ENCODE peak calls at places on chromosomes 6 and 20, in seven cellular contexts. I is stomach; Y is CD8-positive, alpha-beta T cell; J is lower lobe of right lung; V is body of pancreas; E is trophoblast cell; F is CD4-positive, CD25-positive, alpha-beta regulatory T cell. X is an unnamed sample.
A peak's percentile ranks its signal among the peaks of the same experiment; 100 is the strongest.

GRCh38 chr6:1608976-1609661 is 596 bp upstream of the FOXC1 start:
- DNase-seq in I (no peak), Y (no peak), J (no peak), V (peak; percentile 49), E (peak; percentile 23), F (no peak), X (no peak)

GRCh38 chr20:9177278-9177677 is 108.4 kb downstream of the PLCB4 start:
- DNase-seq in I (no peak), Y (no peak), J (no peak), V (no peak), E (no peak), F (no peak), X (no peak)

GRCh38 chr20:2760381-2761305 is 39.8 kb downstream of the CPXM1 start:
- DNase-seq in I (no peak), Y (no peak), J (peak; percentile 24), V (no peak), E (no peak), F (no peak), X (no peak)

GRCh38 chr6:13295576-13295975 is 32.8 kb downstream of the TBC1D7 start:
- DNase-seq in I (no peak), Y (no peak), J (no peak), V (no peak), E (no peak), F (no peak), X (no peak)

GRCh38 chr6:36703081-36703606 is 5.5 kb downstream of the RAB44 start:
- DNase-seq in I (no peak), Y (no peak), J (no peak), V (no peak), E (no peak), F (no peak), X (no peak)

GRCh38 chr20:41140226-41141133 is 3.1 kb downstream of the PLCG1 start:
- DNase-seq in I (no peak), Y (no peak), J (no peak), V (no peak), E (peak; percentile 61), F (no peak), X (no peak)

GRCh38 chr6:142913036-142913510 is 31.9 kb downstream of the HIVEP2 start:
- DNase-seq in I (no peak), Y (no peak), J (no peak), V (no peak), E (peak; percentile 23), F (no peak), X (no peak)

GRCh38 chr6:41680182-41680965 is 42.1 kb downstream of the MDFI start:
- DNase-seq in I (no peak), Y (no peak), J (no peak), V (no peak), E (no peak), F (no peak), X (no peak)

GRCh38 chr6:137927777-137928218 is 60.7 kb downstream of the TNFAIP3 start:
- DNase-seq in I (no peak), Y (peak; percentile 49), J (no peak), V (no peak), E (peak; percentile 29), F (peak; percentile 69), X (no peak)

GRCh38 chr20:51467971-51468626 is 74.4 kb downstream of the NFATC2 start:
- DNase-seq in I (no peak), Y (no peak), J (no peak), V (no peak), E (no peak), F (no peak), X (no peak)
- H3K4me1 ChIP-seq in I (no peaks in the 10 kb centered on the region), Y (peaks cover 17% of the 10 kb centered on the region), J (no peaks in the 10 kb centered on the region), V (no peaks in the 10 kb centered on the region), E (no peaks in the 10 kb centered on the region), F (peaks cover 4% of the 10 kb centered on the region), X (peaks cover 3% of the 10 kb centered on the region)

DNA sequence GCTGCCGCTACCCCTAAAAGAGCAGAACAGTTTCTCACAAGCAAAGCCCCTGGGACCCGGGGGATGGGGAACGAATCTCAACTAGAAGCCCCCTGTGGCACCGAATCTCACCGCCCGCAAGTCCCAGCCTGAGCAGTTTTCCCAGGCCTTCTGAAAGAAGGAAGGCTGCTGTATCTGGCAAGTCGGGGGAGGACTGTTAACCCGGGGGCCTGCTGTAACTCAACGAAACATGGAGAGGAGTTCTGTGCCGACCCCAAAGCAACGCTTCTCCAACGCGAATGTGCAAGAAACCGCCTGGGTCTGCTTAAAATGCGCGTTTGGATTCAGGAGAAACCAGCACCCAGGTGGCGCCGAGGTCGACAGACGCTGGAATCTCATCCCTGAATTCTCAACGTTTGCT is 34.2 kb downstream of the DLL1 start:
- DNase-seq in I (no peak), Y (no peak), J (no peak), V (no peak), E (no peak), F (no peak), X (no peak)
- H3K27me3 ChIP-seq in I (no peaks in the 10 kb centered on the region), Y (no peaks in the 10 kb centered on the region), J (peaks cover 4% of the 10 kb centered on the region), V (no peaks in the 10 kb centered on the region), E (no peaks in the 10 kb centered on the region), F (no peaks in the 10 kb centered on the region), X (no peaks in the 10 kb centered on the region)

GRCh38 chr20:56831795-56832194 is 202.7 kb downstream of the TFAP2C start:
- DNase-seq in I (no peak), Y (no peak), J (no peak), V (no peak), E (no peak), F (no peak), X (no peak)

GRCh38 chr20:56829788-56830385 is 200.8 kb downstream of the TFAP2C start:
- DNase-seq in I (no peak), Y (no peak), J (no peak), V (no peak), E (no peak), F (no peak), X (no peak)

GRCh38 chr20:56828402-56828801 is 199.3 kb downstream of the TFAP2C start:
- DNase-seq in I (no peak), Y (no peak), J (no peak), V (no peak), E (no peak), F (no peak), X (no peak)

GRCh38 chr20:56835829-56836228 is 206.7 kb downstream of the TFAP2C start:
- DNase-seq in I (no peak), Y (no peak), J (no peak), V (no peak), E (no peak), F (no peak), X (no peak)

DNA sequence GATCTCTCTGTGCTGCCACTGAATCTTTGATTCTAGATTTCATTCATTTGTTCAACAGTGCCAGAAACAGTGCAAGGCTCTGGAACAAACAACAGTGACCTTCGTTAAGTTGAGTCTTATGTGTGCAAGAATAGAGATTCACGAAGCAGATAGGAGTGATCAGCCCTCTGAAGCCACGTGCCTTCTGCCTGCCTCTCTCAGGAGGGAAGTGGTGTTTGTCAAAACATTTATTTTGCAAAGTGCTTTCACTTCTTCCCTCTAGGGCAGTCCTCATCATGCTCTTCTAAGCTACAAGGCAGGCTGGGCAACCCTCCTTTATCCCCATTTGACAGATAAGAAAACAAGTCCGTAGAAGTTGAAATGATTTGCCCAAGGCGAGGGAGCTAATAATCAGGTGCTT is 204.3 kb downstream of the TFAP2C start:
- DNase-seq in I (no peak), Y (no peak), J (no peak), V (no peak), E (peak; percentile 28), F (no peak), X (no peak)
- H3K4me1 ChIP-seq in I (no peaks in the 10 kb centered on the region), Y (no peaks in the 10 kb centered on the region), J (no peaks in the 10 kb centered on the region), V (no peaks in the 10 kb centered on the region), E (peaks cover 17% of the 10 kb centered on the region), F (no peaks in the 10 kb centered on the region), X (peaks cover 7% of the 10 kb centered on the region)

GRCh38 chr6:75315978-75316377 is 31.4 kb upstream of the TMEM30A start:
- DNase-seq in I (no peak), Y (no peak), J (no peak), V (no peak), E (no peak), F (no peak), X (no peak)

GRCh38 chr6:75318900-75319299 is 34.3 kb upstream of the TMEM30A start:
- DNase-seq in I (no peak), Y (no peak), J (no peak), V (no peak), E (no peak), F (no peak), X (no peak)

GRCh38 chr6:75317503-75318206 is 33.1 kb upstream of the TMEM30A start:
- DNase-seq in I (no peak), Y (no peak), J (no peak), V (no peak), E (peak; percentile 58), F (no peak), X (no peak)
- H3K27me3 ChIP-seq in I (no peaks in the 10 kb centered on the region), Y (no peaks in the 10 kb centered on the region), J (no peaks in the 10 kb centered on the region), V (no peaks in the 10 kb centered on the region), E (no peaks in the 10 kb centered on the region), F (peaks cover 2% of the 10 kb centered on the region), X (no peaks in the 10 kb centered on the region)

GRCh38 chr6:3073382-3073781 is 5.1 kb downstream of the RIPK1 start:
- DNase-seq in I (no peak), Y (no peak), J (no peak), V (no peak), E (no peak), F (no peak), X (no peak)
- H3K4me1 ChIP-seq in I (peaks cover 21% of the 10 kb centered on the region), Y (peaks cover 43% of the 10 kb centered on the region), J (peaks cover 53% of the 10 kb centered on the region), V (peaks cover 42% of the 10 kb centered on the region), E (peaks cover 4% of the 10 kb centered on the region), F (peaks cover 48% of the 10 kb centered on the region), X (peaks cover 7% of the 10 kb centered on the region)

GRCh38 chr20:63268256-63268655 is 4.4 kb upstream of the ARFGAP1 start:
- DNase-seq in I (no peak), Y (no peak), J (no peak), V (no peak), E (no peak), F (no peak), X (no peak)

GRCh38 chr20:63269724-63270123 is 2.9 kb upstream of the ARFGAP1 start:
- DNase-seq in I (no peak), Y (no peak), J (no peak), V (no peak), E (no peak), F (no peak), X (no peak)

GRCh38 chr20:63268671-63269439 is 3.8 kb upstream of the ARFGAP1 start:
- DNase-seq in I (no peak), Y (no peak), J (no peak), V (no peak), E (peak; percentile 79), F (no peak), X (no peak)

GRCh38 chr20:63265891-63266515 is 6.6 kb upstream of the ARFGAP1 start:
- DNase-seq in I (no peak), Y (no peak), J (no peak), V (no peak), E (peak; percentile 84), F (no peak), X (no peak)

DNA sequence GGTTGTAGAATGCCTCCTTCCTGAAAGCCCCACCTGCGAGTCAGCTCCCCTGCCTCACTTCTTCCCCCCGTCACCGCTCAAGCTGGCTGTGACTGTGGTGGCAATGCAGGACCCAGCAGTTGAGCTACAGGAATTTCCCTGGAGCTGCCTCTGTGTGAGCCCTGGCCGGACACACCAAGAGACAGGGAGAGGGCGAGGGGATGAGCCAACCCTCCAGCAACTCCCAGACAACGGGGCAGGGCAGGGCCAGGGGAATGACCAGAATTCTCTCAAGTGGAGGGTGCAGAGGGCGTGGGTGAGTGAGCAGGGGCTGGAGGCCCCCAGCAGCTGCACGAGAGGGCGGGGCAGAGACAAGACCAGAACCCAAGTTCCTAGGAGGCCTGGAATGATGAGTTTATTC is 4.9 kb upstream of the ARFGAP1 start:
- DNase-seq in I (no peak), Y (no peak), J (no peak), V (no peak), E (peak; percentile 84), F (no peak), X (no peak)
- H3K27me3 ChIP-seq in I (peaks cover 19% of the 10 kb centered on the region), Y (no peaks in the 10 kb centered on the region), J (peaks cover 26% of the 10 kb centered on the region), V (no peaks in the 10 kb centered on the region), E (no peaks in the 10 kb centered on the region), F (no peaks in the 10 kb centered on the region), X (no peaks in the 10 kb centered on the region)

X was measured in iPS DF 6.9.